ENCODE peak calls at places on chromosomes 12 and 14, in five cellular contexts. S is AG10803, G is foreskin fibroblast, N is testis, V is NB4. O is an unnamed sample.

GRCh38 chr14:65499138-65499537 is 86.6 kb downstream of the FUT8 start:
- DNase-seq in G (no peak), N (no peak), V (no peak), S (no peak), O (no peak)

GRCh38 chr14:61493239-61493638 is 171.9 kb downstream of the PRKCH start:
- DNase-seq in G (peak; percentile 94), N (no peak), V (no peak), S (peak; percentile 97), O (no peak)

GRCh38 chr14:105313381-105314286 is 914 bp upstream of the PACS2 start:
- DNase-seq in G (peak; percentile 58), V (peak; percentile 27), N (no peak), S (peak; percentile 40), O (no peak)

GRCh38 chr14:68598621-68599447 is 194.0 kb downstream of the ZFP36L1 start:
- DNase-seq in N (peak; percentile 74), G (peak; percentile 90), S (no peak), V (peak; percentile 87), O (no peak)

GRCh38 chr12:116336542-116337065 is 59.1 kb upstream of the MED13L start:
- DNase-seq in N (no peak), V (peak; percentile 80), G (no peak), S (peak; percentile 63), O (no peak)

GRCh38 chr14:80587096-80587724 is 354.3 kb downstream of the CEP128 start:
- DNase-seq in N (no peak), S (peak; percentile 60), V (peak; percentile 31), G (peak; percentile 60), O (no peak)

GRCh38 chr14:63650336-63650952 is 8.8 kb upstream of the WDR89 start:
- DNase-seq in N (no peak), G (no peak), V (no peak), S (peak; percentile 34), O (no peak)

GRCh38 chr12:51517800-51518199 is 73.2 kb upstream of the SCN8A start:
- DNase-seq in G (no peak), N (no peak), V (no peak), S (no peak), O (peak; percentile 63)

GRCh38 chr12:48038085-48038484 is 33.8 kb upstream of the COL2A1 start:
- DNase-seq in G (no peak), N (no peak), S (no peak), V (peak; percentile 16), O (no peak)
- H3K4me3 ChIP-seq in G (no peak overlapping the region), N (no peak overlapping the region), S (no peak overlapping the region), V (no peak overlapping the region), O (no peak overlapping the region)

GRCh38 chr12:28958553-28959195 is 190.4 kb upstream of the FAR2 start:
- DNase-seq in N (no peak), S (peak; percentile 44), V (no peak), G (peak; percentile 72), O (no peak)
- H3K4me3 ChIP-seq in N (no peak overlapping the region), S (no peak overlapping the region), V (no peak overlapping the region), G (no peak overlapping the region), O (no peak overlapping the region)

GRCh38 chr12:120670667-120671066 is 16.3 kb upstream of the MLEC start:
- DNase-seq in G (no peak), V (no peak), S (no peak), N (no peak), O (no peak)

GRCh38 chr12:120666577-120667390 is 20.2 kb upstream of the MLEC start:
- DNase-seq in G (no peak), S (no peak), V (no peak), N (peak; percentile 32), O (peak; percentile 72)

GRCh38 chr12:120668797-120669054 is 18.2 kb upstream of the MLEC start:
- DNase-seq in G (no peak), S (no peak), N (no peak), V (no peak), O (peak; percentile 78)

GRCh38 chr12:120668091-120668796 is 18.7 kb upstream of the MLEC start:
- DNase-seq in V (peak; percentile 42), G (no peak), N (no peak), S (no peak), O (peak; percentile 80)

DNA sequence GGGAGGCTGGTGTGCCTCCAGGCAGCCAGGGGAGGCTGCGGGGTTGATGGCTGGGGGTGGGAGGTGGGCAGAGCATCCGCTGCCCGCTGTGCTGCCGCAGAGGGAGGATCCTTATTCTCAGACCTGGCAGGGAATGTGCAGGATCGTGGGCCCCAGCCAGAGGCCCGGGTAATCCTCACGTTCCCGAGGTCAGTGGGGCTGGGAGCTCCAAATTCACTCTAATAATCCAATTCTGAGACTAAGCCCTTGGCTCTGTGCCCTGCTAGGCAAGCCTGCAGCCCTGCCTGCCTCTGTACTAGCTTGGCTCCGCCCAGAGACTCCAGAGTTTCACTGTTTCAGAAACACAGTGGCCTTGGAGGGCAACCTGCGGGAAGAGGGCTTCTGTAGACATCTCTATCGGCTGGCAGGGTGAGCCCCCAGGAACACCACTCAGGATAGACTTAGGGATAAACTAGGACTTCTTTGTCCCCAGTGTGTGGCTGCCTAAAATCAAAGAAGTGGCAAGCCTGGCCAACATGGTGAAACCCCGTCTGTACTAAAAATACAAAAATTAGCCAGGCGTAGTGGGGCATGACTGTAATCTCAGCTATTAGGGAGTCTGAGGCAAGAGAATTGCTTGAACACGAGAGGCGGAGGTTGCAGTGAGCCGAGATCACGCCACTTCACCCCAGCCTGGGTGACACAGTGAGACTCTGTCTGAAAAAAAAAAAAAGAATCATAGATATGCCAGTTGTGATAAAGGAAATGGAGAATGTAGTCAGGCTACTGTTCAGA is 17.7 kb upstream of the MLEC start:
- DNase-seq in N (peak; percentile 85), G (peak; percentile 80), V (no peak), S (peak; percentile 16), O (peak; percentile 68)
- H3K4me3 ChIP-seq in N (no peak overlapping the region), G (no peak overlapping the region), V (no peak overlapping the region), S (no peak overlapping the region), O (peak overlapping the region; percentile 10)

GRCh38 chr12:27822076-27822712 is 42.2 kb upstream of the MANSC4 start:
- DNase-seq in V (peak; percentile 92), N (no peak), G (peak; percentile 88), S (peak; percentile 46), O (no peak)
- H3K4me3 ChIP-seq in V (peak overlapping the region; percentile 19), N (no peak overlapping the region), G (no peak overlapping the region), S (no peak overlapping the region), O (no peak overlapping the region)